ENCODE peak calls at places on chromosomes 1 and 21, in four cellular contexts. One of them, this sample, is unnamed.
A peak's percentile ranks its signal among the peaks of the same experiment; 100 is the strongest.

GRCh38 chr1:64822621-64823020 is 77.7 kb downstream of the RAVER2 start:
- DNase-seq in colonic mucosa: no peak
- DNase-seq in prostate gland: no peak
- DNase-seq in breast epithelium: no peak
- DNase-seq in this sample: no peak

GRCh38 chr21:22416555-22416954 is 1418.3 kb downstream of the NCAM2 start:
- DNase-seq in colonic mucosa: no peak
- DNase-seq in prostate gland: no peak
- DNase-seq in breast epithelium: no peak
- DNase-seq in this sample: no peak

GRCh38 chr1:112386786-112387346 is 9.1 kb upstream of the CTTNBP2NL start:
- DNase-seq in colonic mucosa: no peak
- DNase-seq in prostate gland: no peak
- DNase-seq in breast epithelium: no peak
- DNase-seq in this sample: peak; percentile 13

GRCh38 chr1:228837817-228838716 is 102.8 kb downstream of the RHOU start:
- DNase-seq in colonic mucosa: peak; percentile 81
- DNase-seq in prostate gland: no peak
- DNase-seq in breast epithelium: no peak
- DNase-seq in this sample: peak; percentile 96

GRCh38 chr1:17561561-17561985 is 22.1 kb downstream of the ARHGEF10L start:
- DNase-seq in colonic mucosa: no peak
- DNase-seq in prostate gland: no peak
- DNase-seq in breast epithelium: no peak
- DNase-seq in this sample: no peak

GRCh38 chr1:27525296-27526271 is 35.6 kb upstream of the WASF2 start:
- DNase-seq in colonic mucosa: peak; percentile 72
- DNase-seq in prostate gland: no peak
- DNase-seq in breast epithelium: no peak
- DNase-seq in this sample: no peak

GRCh38 chr1:197774691-197775281 is 494 bp downstream of the DENND1B start:
- DNase-seq in colonic mucosa: peak; percentile 49
- DNase-seq in prostate gland: peak; percentile 25
- DNase-seq in breast epithelium: peak; percentile 52
- DNase-seq in this sample: peak; percentile 46

GRCh38 chr1:118122234-118123004 is 62.6 kb downstream of the SPAG17 start:
- DNase-seq in colonic mucosa: no peak
- DNase-seq in prostate gland: no peak
- DNase-seq in breast epithelium: no peak
- DNase-seq in this sample: no peak

GRCh38 chr1:90616395-90616794 is 100.7 kb downstream of the BARHL2 start:
- DNase-seq in colonic mucosa: peak; percentile 22
- DNase-seq in prostate gland: no peak
- DNase-seq in breast epithelium: no peak
- DNase-seq in this sample: no peak

GRCh38 chr1:228058172-228058980 is 24.1 kb upstream of the ARF1 start:
- DNase-seq in colonic mucosa: no peak
- DNase-seq in prostate gland: no peak
- DNase-seq in breast epithelium: peak; percentile 48
- DNase-seq in this sample: no peak

GRCh38 chr1:177448652-177449351 is 278.0 kb downstream of the BRINP2 start:
- DNase-seq in colonic mucosa: no peak
- DNase-seq in prostate gland: no peak
- DNase-seq in breast epithelium: no peak
- DNase-seq in this sample: no peak

GRCh38 chr21:43864313-43864805 is 664 bp upstream of the AGPAT3 start:
- DNase-seq in colonic mucosa: peak; percentile 71
- DNase-seq in prostate gland: peak; percentile 49
- DNase-seq in breast epithelium: peak; percentile 67
- DNase-seq in this sample: peak; percentile 75

GRCh38 chr1:31095298-31095981 is 29.9 kb upstream of the PUM1 start:
- DNase-seq in colonic mucosa: no peak
- DNase-seq in prostate gland: no peak
- DNase-seq in breast epithelium: no peak
- DNase-seq in this sample: no peak

GRCh38 chr1:12568009-12568767 is 49.8 kb downstream of the DHRS3 start:
- DNase-seq in colonic mucosa: no peak
- DNase-seq in prostate gland: no peak
- DNase-seq in breast epithelium: no peak
- DNase-seq in this sample: no peak

GRCh38 chr21:44088401-44088780 is 18.8 kb upstream of the PWP2 start:
- DNase-seq in colonic mucosa: peak; percentile 84
- DNase-seq in prostate gland: no peak
- DNase-seq in breast epithelium: no peak
- DNase-seq in this sample: peak; percentile 95

GRCh38 chr1:16144325-16145029 is 11.4 kb downstream of the EPHA2 start:
- DNase-seq in colonic mucosa: no peak
- DNase-seq in prostate gland: no peak
- DNase-seq in breast epithelium: no peak
- DNase-seq in this sample: no peak

GRCh38 chr1:183694035-183694434 is 40.9 kb upstream of the APOBEC4 start:
- DNase-seq in colonic mucosa: no peak
- DNase-seq in prostate gland: no peak
- DNase-seq in breast epithelium: no peak
- DNase-seq in this sample: no peak

GRCh38 chr1:183699643-183700160 is 46.6 kb upstream of the APOBEC4 start:
- DNase-seq in colonic mucosa: no peak
- DNase-seq in prostate gland: peak; percentile 14
- DNase-seq in breast epithelium: no peak
- DNase-seq in this sample: no peak

GRCh38 chr1:183694636-183695035 is 41.5 kb upstream of the APOBEC4 start:
- DNase-seq in colonic mucosa: no peak
- DNase-seq in prostate gland: no peak
- DNase-seq in breast epithelium: no peak
- DNase-seq in this sample: no peak

GRCh38 chr1:183696981-183697380 is 43.9 kb upstream of the APOBEC4 start:
- DNase-seq in colonic mucosa: no peak
- DNase-seq in prostate gland: no peak
- DNase-seq in breast epithelium: no peak
- DNase-seq in this sample: no peak

GRCh38 chr1:183697814-183698590 is 44.9 kb upstream of the APOBEC4 start:
- DNase-seq in colonic mucosa: no peak
- DNase-seq in prostate gland: no peak
- DNase-seq in breast epithelium: no peak
- DNase-seq in this sample: no peak
- H3K4me1 ChIP-seq in colonic mucosa: no peaks in the 10 kb centered on the region
- H3K4me1 ChIP-seq in prostate gland: no peaks in the 10 kb centered on the region
- H3K4me1 ChIP-seq in breast epithelium: no peaks in the 10 kb centered on the region
- H3K4me1 ChIP-seq in this sample: no peaks in the 10 kb centered on the region

DNA sequence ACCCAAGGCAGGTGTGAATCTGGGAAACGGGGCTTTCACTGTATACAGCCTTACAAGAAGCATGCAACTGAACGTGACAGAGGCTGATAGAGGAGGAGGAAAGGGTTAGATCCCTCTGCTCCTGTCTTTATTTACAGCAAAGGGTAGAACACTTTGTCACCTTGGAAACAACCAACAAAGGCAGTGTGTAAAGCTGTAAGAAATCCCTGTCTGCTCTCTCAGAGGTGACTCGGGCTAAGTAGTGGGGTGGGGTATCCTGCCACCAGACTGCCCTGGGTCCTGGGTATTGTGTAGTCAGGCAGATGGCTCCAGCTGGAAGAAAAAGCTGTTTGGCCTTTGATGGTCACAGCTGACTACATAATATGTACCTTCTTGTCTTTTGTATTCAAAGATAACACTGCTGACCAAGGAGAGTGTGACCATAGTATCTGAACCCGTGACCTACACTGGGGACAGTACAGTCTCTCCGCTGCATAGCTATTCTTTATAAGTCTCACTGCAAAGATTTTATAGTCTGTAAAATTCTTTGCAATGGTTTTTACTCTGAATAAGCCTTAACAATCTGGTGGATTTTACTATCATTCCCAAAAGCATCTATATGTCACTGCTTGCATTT is 22.1 kb upstream of the POU2F1 start:
- DNase-seq in colonic mucosa: no peak
- DNase-seq in prostate gland: no peak
- DNase-seq in breast epithelium: no peak
- DNase-seq in this sample: no peak
- H3K4me3 ChIP-seq in colonic mucosa: no peak overlapping the region
- H3K4me3 ChIP-seq in prostate gland: no peak overlapping the region
- H3K4me3 ChIP-seq in breast epithelium: no peak overlapping the region
- H3K4me3 ChIP-seq in this sample: no peak overlapping the region

DNA sequence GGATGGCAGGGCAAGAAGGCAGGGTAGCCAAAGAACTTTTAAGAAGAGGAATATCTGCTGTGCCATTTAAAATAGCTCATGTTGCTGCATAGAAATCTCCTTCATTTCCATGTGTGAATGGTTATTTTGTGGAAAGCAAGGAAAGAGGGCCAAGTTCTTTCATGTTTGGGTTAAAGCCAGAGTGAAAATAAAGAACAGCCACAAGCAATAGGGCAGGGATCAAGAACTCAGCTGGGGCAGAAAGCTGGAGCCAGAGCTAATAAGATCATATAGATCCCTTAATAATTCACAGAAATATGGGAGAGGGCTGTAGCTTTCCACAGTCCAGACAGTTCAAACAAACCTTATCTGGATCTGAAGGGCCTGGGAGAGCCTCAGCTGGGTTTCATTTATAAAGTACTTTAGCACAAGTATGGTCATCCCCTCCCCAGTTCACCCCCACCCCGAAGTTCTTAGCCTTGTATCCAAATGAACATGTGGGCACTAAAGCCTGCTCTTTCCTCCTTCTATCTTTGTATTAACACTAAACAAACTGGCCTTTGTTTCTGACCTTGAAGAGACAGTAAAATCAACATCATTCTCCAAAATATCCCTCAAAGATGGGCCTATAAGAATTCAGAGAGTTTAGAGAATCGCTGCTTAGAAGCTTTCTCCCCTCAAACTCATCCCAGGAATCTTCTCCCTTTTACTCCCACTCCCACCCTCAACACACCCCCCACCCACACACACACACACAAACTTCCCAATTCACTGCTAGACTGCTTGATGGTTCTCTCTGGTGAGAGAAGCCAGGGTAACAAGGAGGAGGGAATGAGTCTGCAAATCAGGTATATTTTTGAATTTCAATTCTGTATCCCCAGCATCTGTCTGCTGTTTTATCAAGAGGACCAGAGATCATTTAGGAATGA is 41.7 kb downstream of the UTP25 start:
- DNase-seq in colonic mucosa: no peak
- DNase-seq in prostate gland: no peak
- DNase-seq in breast epithelium: no peak
- DNase-seq in this sample: no peak
- H3K4me1 ChIP-seq in colonic mucosa: no peaks in the 10 kb centered on the region
- H3K4me1 ChIP-seq in prostate gland: no peaks in the 10 kb centered on the region
- H3K4me1 ChIP-seq in breast epithelium: no peaks in the 10 kb centered on the region
- H3K4me1 ChIP-seq in this sample: no peaks in the 10 kb centered on the region

GRCh38 chr1:45622267-45622890 is 1.5 kb downstream of the CCDC17 start:
- DNase-seq in colonic mucosa: no peak
- DNase-seq in prostate gland: no peak
- DNase-seq in breast epithelium: no peak
- DNase-seq in this sample: no peak
- H3K4me3 ChIP-seq in colonic mucosa: no peak overlapping the region
- H3K4me3 ChIP-seq in prostate gland: no peak overlapping the region
- H3K4me3 ChIP-seq in breast epithelium: peak overlapping the region; percentile 20
- H3K4me3 ChIP-seq in this sample: no peak overlapping the region

GRCh38 chr21:38439957-38440356 is 58.3 kb downstream of the ERG start:
- DNase-seq in colonic mucosa: no peak
- DNase-seq in prostate gland: no peak
- DNase-seq in breast epithelium: no peak
- DNase-seq in this sample: no peak

GRCh38 chr21:38440746-38441145 is 57.5 kb downstream of the ERG start:
- DNase-seq in colonic mucosa: no peak
- DNase-seq in prostate gland: no peak
- DNase-seq in breast epithelium: no peak
- DNase-seq in this sample: no peak

GRCh38 chr21:38441153-38441552 is 57.1 kb downstream of the ERG start:
- DNase-seq in colonic mucosa: no peak
- DNase-seq in prostate gland: no peak
- DNase-seq in breast epithelium: no peak
- DNase-seq in this sample: no peak

GRCh38 chr21:38439336-38439900 is 58.9 kb downstream of the ERG start:
- DNase-seq in colonic mucosa: no peak
- DNase-seq in prostate gland: no peak
- DNase-seq in breast epithelium: no peak
- DNase-seq in this sample: no peak

GRCh38 chr21:38443110-38443509 is 55.2 kb downstream of the ERG start:
- DNase-seq in colonic mucosa: no peak
- DNase-seq in prostate gland: no peak
- DNase-seq in breast epithelium: no peak
- DNase-seq in this sample: no peak
- H3K4me1 ChIP-seq in colonic mucosa: no peaks in the 10 kb centered on the region
- H3K4me1 ChIP-seq in prostate gland: no peaks in the 10 kb centered on the region
- H3K4me1 ChIP-seq in breast epithelium: no peaks in the 10 kb centered on the region
- H3K4me1 ChIP-seq in this sample: no peaks in the 10 kb centered on the region

This sample was measured in small intestine.